ENCODE peak calls at places on chromosomes 3 and 15, in eight cellular contexts. D is left ventricle myocardium inferior, X is AG09309, M is prostate gland, U is esophagus muscularis mucosa, H is thoracic aorta, O is endodermal cell, Y is bronchial epithelial cell. L is an unnamed sample.

GRCh38 chr3:72739521-72740466 is 108.5 kb downstream of the SHQ1 start:
- DNase-seq in U (no peak), H (no peak), Y (no peak), X (no peak), O (no peak), D (no peak), M (peak), L (peak)

GRCh38 chr3:81716870-81717509 is 44.5 kb downstream of the GBE1 start:
- DNase-seq in H (no peak), U (no peak), O (no peak), M (no peak), Y (peak), D (peak), X (peak), L (peak)

GRCh38 chr15:83784975-83785374 is 131.1 kb downstream of the ADAMTSL3 start:
- DNase-seq in X (no peak), Y (peak), O (no peak), H (no peak), D (no peak), U (no peak), M (peak), L (peak)

GRCh38 chr3:8554725-8555621 is 53.4 kb downstream of the LMCD1 start:
- DNase-seq in O (peak), D (peak), X (peak), M (no peak), U (no peak), Y (no peak), H (no peak), L (no peak)

GRCh38 chr15:62822228-62822627 is 220.3 kb upstream of the TPM1 start:
- DNase-seq in D (no peak), M (no peak), O (no peak), H (no peak), Y (no peak), U (no peak), X (no peak), L (no peak)

GRCh38 chr15:90221251-90221900 is 12.4 kb downstream of the CIB1 start:
- DNase-seq in O (peak), D (peak), M (peak), U (no peak), H (peak), Y (no peak), X (peak), L (no peak)

GRCh38 chr3:4416961-4417360 is 50.1 kb downstream of the SUMF1 start:
- DNase-seq in Y (peak), U (no peak), H (peak), M (peak), X (peak), O (no peak), D (no peak), L (peak)

GRCh38 chr3:15386352-15386751 is 41.0 kb downstream of the METTL6 start:
- DNase-seq in H (no peak), Y (no peak), O (no peak), M (no peak), U (no peak), X (no peak), D (no peak), L (no peak)

GRCh38 chr15:70802629-70803028 is 39.3 kb upstream of the UACA start:
- DNase-seq in D (no peak), Y (peak), X (no peak), U (no peak), O (no peak), M (no peak), H (no peak), L (no peak)

GRCh38 chr3:185549111-185549510 is 3.3 kb downstream of the LIPH start:
- DNase-seq in D (no peak), M (no peak), O (no peak), U (no peak), Y (peak), X (peak), H (peak), L (peak)

GRCh38 chr15:66472176-66472999 is 25.2 kb downstream of the SNAPC5 start:
- DNase-seq in H (no peak), O (peak), M (no peak), U (no peak), X (no peak), Y (no peak), D (no peak), L (peak)

GRCh38 chr3:138070006-138070405 is 45.4 kb downstream of the DZIP1L start:
- DNase-seq in D (no peak), M (no peak), H (no peak), O (no peak), X (no peak), Y (no peak), U (no peak), L (no peak)

GRCh38 chr3:111676177-111677021 is 81.3 kb upstream of the ZBED2 start:
- DNase-seq in D (no peak), X (no peak), U (no peak), M (peak), O (no peak), Y (peak), H (no peak), L (no peak)

GRCh38 chr15:74773731-74774252 is 8.1 kb upstream of the CSK start:
- DNase-seq in O (peak), H (no peak), M (no peak), X (no peak), D (no peak), Y (peak), U (no peak), L (no peak)

GRCh38 chr3:12662593-12663310 is 1.2 kb downstream of the RAF1 start:
- DNase-seq in U (no peak), Y (peak), D (peak), H (no peak), O (peak), M (peak), X (no peak), L (no peak)

GRCh38 chr15:41559489-41560177 is 621 bp downstream of the TYRO3 start:
- DNase-seq in O (peak), X (no peak), D (no peak), M (no peak), H (no peak), U (no peak), Y (no peak), L (no peak)

GRCh38 chr3:9183811-9184463 is 65.5 kb downstream of the SRGAP3 start:
- DNase-seq in X (no peak), M (no peak), D (no peak), O (peak), U (no peak), H (no peak), Y (no peak), L (no peak)

GRCh38 chr3:18153571-18154173 is 271.5 kb downstream of the SATB1 start:
- DNase-seq in Y (peak), X (peak), D (no peak), M (no peak), H (no peak), U (no peak), O (peak), L (peak)

GRCh38 chr3:126518779-126519177 is 1.2 kb upstream of the UROC1 start:
- DNase-seq in Y (no peak), O (no peak), M (no peak), H (no peak), D (no peak), X (no peak), U (no peak), L (no peak)

GRCh38 chr3:71288269-71288930 is 295.1 kb downstream of the FOXP1 start:
- DNase-seq in D (no peak), X (no peak), H (no peak), O (no peak), U (no peak), M (no peak), Y (no peak), L (no peak)

GRCh38 chr15:70535955-70536338 is 227.4 kb downstream of the UACA start:
- DNase-seq in U (no peak), Y (no peak), H (no peak), M (no peak), X (no peak), D (no peak), O (peak), L (no peak)

GRCh38 chr15:28911295-28911979 is 25.7 kb downstream of the APBA2 start:
- DNase-seq in Y (no peak), O (peak), D (no peak), U (no peak), X (no peak), M (no peak), H (no peak), L (no peak)

GRCh38 chr3:16932877-16933276 is 48.1 kb downstream of the PLCL2 start:
- DNase-seq in X (no peak), O (no peak), U (no peak), H (no peak), M (no peak), Y (no peak), D (no peak), L (no peak)

GRCh38 chr3:9402410-9403228 is 5.2 kb downstream of the SETD5 start:
- DNase-seq in U (no peak), X (no peak), M (no peak), Y (no peak), D (no peak), O (peak), H (no peak), L (no peak)

GRCh38 chr3:9826815-9827574 is 16.8 kb downstream of the RPUSD3 start:
- DNase-seq in D (no peak), Y (peak), X (no peak), U (no peak), H (no peak), O (peak), M (no peak), L (no peak)

GRCh38 chr15:40251455-40252140 is 12.7 kb downstream of the PAK6 start:
- DNase-seq in D (peak), O (no peak), H (no peak), X (no peak), U (no peak), Y (no peak), M (no peak), L (no peak)

GRCh38 chr15:92599394-92599970 is 56.1 kb downstream of the FAM174B start:
- DNase-seq in Y (no peak), M (no peak), O (no peak), H (no peak), X (peak), D (no peak), U (no peak), L (no peak)

GRCh38 chr3:185896565-185896964 is 41.2 kb downstream of the TRA2B start:
- DNase-seq in O (no peak), D (no peak), U (no peak), Y (peak), H (no peak), X (no peak), M (no peak), L (no peak)

GRCh38 chr3:116413319-116413718 is 32.0 kb downstream of the LSAMP start:
- DNase-seq in X (no peak), D (no peak), U (no peak), Y (no peak), H (no peak), M (no peak), O (no peak), L (no peak)

GRCh38 chr3:78919021-78919755 is 848.6 kb downstream of the ROBO1 start:
- DNase-seq in Y (peak), O (no peak), M (no peak), H (no peak), U (no peak), D (no peak), X (peak), L (no peak)

GRCh38 chr3:39763390-39763789 is 46.0 kb upstream of the MYRIP start:
- DNase-seq in U (no peak), M (no peak), D (no peak), X (no peak), O (no peak), H (no peak), Y (no peak), L (no peak)

GRCh38 chr3:72145506-72146380 is 360.8 kb upstream of the PROK2 start:
- DNase-seq in D (no peak), Y (peak), U (no peak), M (no peak), H (no peak), X (peak), O (peak), L (no peak)

GRCh38 chr3:195131149-195131548 is 139.8 kb downstream of the XXYLT1 start:
- DNase-seq in M (no peak), H (no peak), Y (peak), O (no peak), U (no peak), D (no peak), X (no peak), L (no peak)

GRCh38 chr3:50274371-50275104 is 4.3 kb upstream of the LSMEM2 start:
- DNase-seq in Y (peak), O (peak), U (no peak), D (peak), H (no peak), M (no peak), X (no peak), L (no peak)

GRCh38 chr3:50270841-50271240 is 1.9 kb downstream of the SEMA3B start:
- DNase-seq in M (no peak), D (no peak), Y (no peak), U (no peak), X (no peak), H (no peak), O (no peak), L (no peak)

GRCh38 chr3:50273689-50274065 is 4.7 kb downstream of the SEMA3B start:
- DNase-seq in O (no peak), D (no peak), U (no peak), M (no peak), H (no peak), X (no peak), Y (no peak), L (no peak)

GRCh38 chr3:50271314-50272072 is 2.5 kb downstream of the SEMA3B start:
- DNase-seq in Y (no peak), X (no peak), H (no peak), M (no peak), O (no peak), U (no peak), D (no peak), L (no peak)

GRCh38 chr3:50272911-50273688 is 4.2 kb downstream of the SEMA3B start:
- DNase-seq in U (no peak), M (peak), H (no peak), O (peak), D (peak), Y (peak), X (no peak), L (no peak)
- H3K4me3 ChIP-seq in U (peak), M (no peak), H (peak), O (no peak), D (peak), Y (no peak), X (no peak), L (peak)

GRCh38 chr3:27467545-27467944 is 16.6 kb downstream of the SLC4A7 start:
- DNase-seq in Y (peak), O (no peak), X (no peak), H (no peak), U (no peak), D (no peak), M (no peak), L (no peak)
- TF ChIP-seq CTCF in Y (peak), O (peak), X (peak), H (peak), U (peak), D (peak), M (peak), L (peak)

DNA sequence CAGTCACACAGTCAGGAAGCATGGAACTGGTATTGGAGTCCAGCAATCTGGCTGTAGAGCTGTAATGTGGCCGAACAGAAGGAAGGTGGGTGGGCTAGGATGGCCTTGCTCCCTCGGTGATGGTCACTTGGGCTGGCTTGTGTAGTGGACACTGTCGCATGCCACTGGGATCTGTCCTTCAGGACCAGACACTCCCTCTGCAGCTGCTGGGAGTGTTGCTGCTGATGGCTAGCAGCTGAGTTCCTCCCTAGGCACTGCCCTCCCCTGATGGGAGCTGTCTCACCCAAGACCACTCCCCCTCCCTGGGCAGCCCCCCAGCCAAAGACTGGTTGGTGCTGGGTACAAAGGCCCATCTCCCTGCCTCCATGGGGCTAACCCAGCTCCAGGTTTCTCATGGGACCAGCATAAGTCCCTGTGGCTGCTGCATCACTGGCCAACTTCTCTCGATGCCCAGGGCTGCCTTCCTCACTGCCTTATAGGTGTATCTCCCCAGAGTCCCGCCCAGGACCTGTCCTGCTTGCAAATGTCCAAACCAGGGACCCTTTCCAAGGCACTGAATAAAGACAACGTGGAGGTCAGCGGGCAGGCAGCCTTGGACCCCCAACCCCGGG is 48.4 kb downstream of the WNT7A start:
- DNase-seq in Y (no peak), O (no peak), H (no peak), D (no peak), X (no peak), M (no peak), U (no peak), L (no peak)
- H3K4me3 ChIP-seq in Y (no peak), O (no peak), H (no peak), D (no peak), X (no peak), M (no peak), U (no peak), L (no peak)

GRCh38 chr15:100209204-100209603 is 132.6 kb downstream of the ADAMTS17 start:
- DNase-seq in X (no peak), U (no peak), M (no peak), H (no peak), O (peak), Y (no peak), D (no peak), L (no peak)

GRCh38 chr15:100205549-100206295 is 136.1 kb downstream of the ADAMTS17 start:
- DNase-seq in Y (no peak), U (no peak), D (no peak), H (no peak), O (peak), X (no peak), M (no peak), L (no peak)

GRCh38 chr15:100206643-100207042 is 135.1 kb downstream of the ADAMTS17 start:
- DNase-seq in Y (no peak), D (no peak), O (no peak), M (no peak), U (no peak), X (no peak), H (no peak), L (no peak)

GRCh38 chr15:100204771-100205170 is 137.0 kb downstream of the ADAMTS17 start:
- DNase-seq in Y (no peak), U (no peak), H (no peak), D (no peak), M (no peak), X (no peak), O (no peak), L (no peak)

DNA sequence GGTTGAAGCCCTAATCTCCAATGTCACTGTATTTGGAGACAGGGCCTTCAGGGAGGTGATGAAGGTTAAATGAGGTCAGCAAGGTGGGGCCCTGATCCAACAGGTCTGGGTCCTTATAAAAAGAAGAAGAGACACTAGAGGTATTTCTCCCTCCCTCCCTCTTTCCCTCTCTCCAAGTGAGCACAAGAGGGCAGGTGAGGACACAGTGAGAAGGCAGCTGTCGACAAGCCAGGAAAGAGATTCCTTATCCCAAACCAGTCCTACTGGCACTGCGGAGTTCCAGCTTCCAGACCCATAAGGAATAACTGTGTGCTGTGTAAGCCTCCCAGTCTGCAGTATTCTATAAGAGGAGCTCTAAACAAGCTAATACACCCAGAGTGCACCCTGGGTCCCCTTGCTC is 134.7 kb downstream of the ADAMTS17 start:
- DNase-seq in Y (no peak), D (no peak), X (no peak), O (no peak), H (no peak), U (no peak), M (peak), L (no peak)
- TF ChIP-seq CTCF in Y (no peak), D (no peak), X (no peak), O (peak), H (no peak), U (peak), M (no peak), L (no peak)

GRCh38 chr3:134374791-134375541 is 719 bp upstream of the AMOTL2 start:
- DNase-seq in O (peak), H (no peak), M (peak), X (no peak), Y (peak), U (no peak), D (peak), L (no peak)
- H3K4me3 ChIP-seq in O (peak), H (peak), M (peak), X (peak), Y (peak), U (peak), D (peak), L (peak)

GRCh38 chr15:50117628-50118027 is 1.4 kb downstream of the ATP8B4 start:
- DNase-seq in U (no peak), H (no peak), O (no peak), Y (no peak), D (no peak), X (no peak), M (no peak), L (no peak)

GRCh38 chr15:50114381-50114780 is 4.7 kb downstream of the ATP8B4 start:
- DNase-seq in X (no peak), U (no peak), M (no peak), Y (no peak), O (no peak), D (no peak), H (no peak), L (no peak)

GRCh38 chr15:50119063-50119700 is at the start of gene ATP8B4:
- DNase-seq in D (no peak), O (peak), X (no peak), U (no peak), H (no peak), Y (no peak), M (no peak), L (no peak)

GRCh38 chr15:50113187-50113505 is 5.9 kb downstream of the ATP8B4 start:
- DNase-seq in H (no peak), X (no peak), D (no peak), M (no peak), Y (no peak), O (no peak), U (no peak), L (no peak)

DNA sequence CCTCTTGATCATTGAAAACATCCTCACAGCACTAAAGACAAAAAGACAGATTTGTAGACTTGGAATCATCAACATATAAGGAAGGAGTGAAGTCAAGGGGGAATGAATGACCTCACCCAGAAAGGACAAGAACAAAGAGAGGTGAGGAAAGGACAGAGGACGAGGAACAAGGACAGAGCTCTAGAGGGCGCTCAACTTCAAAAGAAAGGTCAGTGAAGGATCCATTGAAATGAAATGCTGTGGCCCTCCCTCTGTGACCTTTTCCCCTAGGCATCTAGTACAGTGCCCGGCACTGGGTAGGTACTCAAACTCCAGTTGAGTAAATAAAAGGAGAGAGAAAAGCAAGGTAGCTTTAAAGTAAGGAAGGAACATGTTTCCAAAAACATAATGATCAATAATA is 2.6 kb downstream of the ATP8B4 start:
- DNase-seq in D (no peak), X (no peak), U (no peak), M (no peak), H (no peak), O (peak), Y (peak), L (no peak)
- TF ChIP-seq CTCF in D (no peak), X (peak), U (no peak), M (no peak), H (no peak), O (peak), Y (peak), L (peak)